ENCODE peak calls at places on chromosomes 11 and 22, in six cellular contexts. Y is HepG2, L is HCT116, C is GM12878, O is K562, Q is H1. I is an unnamed sample.

GRCh38 chr22:20659920-20660319 is 114.0 kb upstream of the SERPIND1 start:
- DNase-seq in Y (no peak), L (no peak), C (no peak), O (no peak), Q (no peak), I (no peak)

GRCh38 chr11:88357323-88358039 is 19.9 kb upstream of the CTSC start:
- DNase-seq in Y (no peak), L (no peak), C (peak), O (peak), Q (no peak), I (no peak)

GRCh38 chr11:46293616-46294015 is 16.2 kb downstream of the CREB3L1 start:
- DNase-seq in Y (no peak), L (no peak), C (no peak), O (no peak), Q (no peak), I (no peak)

GRCh38 chr22:24051568-24051967 is 40.5 kb downstream of the CABIN1 start:
- DNase-seq in Y (no peak), L (no peak), C (no peak), O (no peak), Q (no peak), I (no peak)

GRCh38 chr11:69524291-69524882 is 42.9 kb downstream of the LINC01488 start:
- DNase-seq in Y (no peak), L (no peak), C (no peak), O (peak), Q (no peak), I (no peak)

GRCh38 chr11:63937713-63938480 is 905 bp upstream of the NAA40 start:
- DNase-seq in Y (no peak), L (no peak), C (no peak), O (peak), Q (no peak), I (no peak)

GRCh38 chr11:119374632-119375394 is 6.7 kb downstream of the USP2 start:
- DNase-seq in Y (no peak), L (no peak), C (no peak), O (peak), Q (no peak), I (no peak)

GRCh38 chr11:94107363-94107762 is 21.3 kb upstream of the PANX1 start:
- DNase-seq in Y (no peak), L (no peak), C (no peak), O (no peak), Q (no peak), I (no peak)

GRCh38 chr11:55707029-55707428 is 45.0 kb downstream of the OR4C6 start:
- DNase-seq in Y (peak), L (no peak), C (peak), O (peak), Q (no peak), I (peak)

GRCh38 chr11:985435-985834 is 51.1 kb downstream of the MUC6 start:
- DNase-seq in Y (no peak), L (no peak), C (no peak), O (no peak), Q (no peak), I (no peak)

DNA sequence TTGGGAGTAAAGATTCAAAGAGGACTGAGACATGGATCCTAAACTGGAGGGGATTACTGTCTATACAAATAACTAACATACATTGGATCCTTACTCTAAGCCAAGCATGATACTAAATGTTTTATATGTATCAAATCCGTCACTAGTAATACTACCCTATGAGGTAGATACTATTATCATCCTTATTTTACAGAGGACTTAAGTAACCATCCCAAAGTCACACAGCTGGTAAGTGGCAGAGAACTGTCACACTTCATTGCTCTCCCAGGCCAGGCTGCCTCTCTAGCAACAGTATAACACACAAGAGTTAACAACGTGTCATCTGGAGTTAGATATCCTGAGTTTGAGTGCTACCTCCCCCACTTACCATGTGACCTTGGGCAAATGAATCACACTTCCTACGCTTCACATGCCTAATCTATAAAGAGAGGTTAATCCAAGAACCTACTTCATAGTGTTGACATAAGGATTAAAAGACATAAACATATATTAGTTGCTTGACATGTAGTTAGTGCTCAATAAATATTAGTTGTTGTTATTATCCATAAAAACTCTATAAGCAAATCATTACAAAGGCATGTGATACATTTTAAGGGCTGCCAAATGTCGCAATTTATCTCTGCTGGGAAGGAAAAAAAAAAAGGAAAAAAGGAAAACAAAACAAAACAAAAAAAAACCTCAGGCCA is 33.8 kb upstream of the SPON1 start:
- DNase-seq in Y (no peak), L (no peak), C (no peak), O (peak), Q (no peak), I (no peak)
- TF ChIP-seq YY1 in Y (no peak), L (no peak), C (no peak), O (no peak), Q (no peak), I (no peak)

GRCh38 chr11:15150507-15150906 is 35.8 kb downstream of the INSC start:
- DNase-seq in Y (no peak), L (no peak), C (no peak), O (no peak), Q (no peak), I (no peak)

GRCh38 chr11:15145635-15146034 is 30.9 kb downstream of the INSC start:
- DNase-seq in Y (no peak), L (no peak), C (no peak), O (no peak), Q (no peak), I (no peak)

GRCh38 chr11:15148181-15148580 is 33.5 kb downstream of the INSC start:
- DNase-seq in Y (no peak), L (no peak), C (no peak), O (no peak), Q (no peak), I (no peak)

GRCh38 chr11:15146271-15147003 is 31.7 kb downstream of the INSC start:
- DNase-seq in Y (no peak), L (no peak), C (no peak), O (no peak), Q (no peak), I (no peak)

GRCh38 chr11:15149050-15149449 is 34.3 kb downstream of the INSC start:
- DNase-seq in Y (no peak), L (no peak), C (no peak), O (no peak), Q (no peak), I (no peak)
- TF ChIP-seq ZNF274 in Y (no peak), L (no peak), C (no peak), O (no peak), Q (no peak), I (no peak)

DNA sequence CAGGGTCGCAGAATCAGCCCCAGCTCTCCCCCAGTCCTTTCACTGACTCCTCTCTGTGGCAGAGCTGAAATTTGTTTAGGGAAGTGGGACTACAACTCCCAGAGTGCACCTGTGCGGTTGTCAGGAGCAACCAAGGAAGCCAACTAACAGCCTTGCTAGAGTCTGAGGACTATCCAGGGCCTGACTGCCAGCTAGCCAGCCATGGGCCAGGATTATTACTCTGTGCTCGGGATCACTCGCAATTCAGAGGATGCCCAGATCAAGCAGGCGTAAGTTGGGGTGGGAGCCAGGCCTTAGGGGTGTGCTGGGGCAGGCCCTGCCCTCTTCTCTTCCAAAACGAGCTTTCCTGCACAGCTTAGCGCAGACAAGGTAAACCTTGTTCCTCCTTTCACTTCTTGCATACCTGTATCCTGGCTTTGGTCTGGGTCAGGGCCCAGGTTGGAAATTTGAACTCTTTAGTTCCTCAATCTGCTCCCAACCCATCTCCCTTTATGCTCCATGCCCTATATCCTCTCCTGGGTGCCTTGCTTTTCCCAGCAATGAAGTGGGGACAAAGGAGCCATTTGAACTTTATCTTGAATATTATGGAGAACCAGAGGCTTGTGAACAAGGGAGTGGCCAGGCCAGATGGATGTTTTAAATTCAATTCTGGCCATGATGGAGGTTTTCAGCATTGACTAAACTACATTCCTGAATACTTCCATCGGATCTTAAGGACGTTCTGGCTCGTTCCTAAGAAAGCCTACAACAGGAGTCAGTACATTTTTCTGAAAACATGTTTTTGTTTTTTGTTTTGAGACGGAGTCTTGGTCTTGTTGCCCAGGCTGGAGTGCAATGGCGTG is at the start of gene DNAJB13:
- DNase-seq in Y (peak), L (peak), C (peak), O (peak), Q (no peak), I (peak)
- H3K4me3 ChIP-seq in Y (peak), L (no peak), C (no peak), O (no peak), Q (no peak), I (no peak)

DNA sequence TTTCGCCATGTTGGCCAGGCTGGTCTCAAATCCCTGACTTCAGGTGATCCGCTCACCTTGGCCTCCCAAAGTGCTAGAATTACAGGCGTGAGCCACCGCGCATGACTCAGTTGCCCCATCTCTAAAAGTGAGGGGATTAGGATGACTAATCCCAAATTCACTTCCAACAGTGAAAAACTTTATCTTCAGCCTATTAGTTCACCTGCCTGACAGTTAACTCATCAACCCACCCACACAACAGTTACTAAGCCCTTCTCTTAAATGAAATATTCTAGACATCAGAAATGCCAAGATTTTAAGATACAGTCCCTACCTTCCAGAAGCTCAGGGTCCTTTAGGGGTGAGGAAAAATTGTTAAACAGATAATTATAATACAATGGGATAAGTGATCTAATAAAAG is 2.0 kb upstream of the ANKRD42 start:
- DNase-seq in Y (no peak), L (no peak), C (no peak), O (no peak), Q (no peak), I (no peak)
- TF ChIP-seq YY1 in Y (no peak), L (no peak), C (no peak), O (no peak), Q (no peak), I (no peak)

GRCh38 chr11:44310456-44311272 is 725 bp upstream of the ALX4 start:
- DNase-seq in Y (no peak), L (no peak), C (no peak), O (no peak), Q (no peak), I (peak)
- TF ChIP-seq ZNF274 in Y (no peak), L (no peak), C (no peak), O (no peak), Q (no peak), I (no peak)